ENCODE peak calls at places on chromosomes 4 and X, in nine cellular contexts. V, H, Q, A, E, B, D, T and M are unnamed samples.
A peak's percentile ranks its signal among the peaks of the same experiment; 100 is the strongest.

GRCh38 chrX:153433781-153434285 is 12.0 kb downstream of the TREX2 start:
- DNase-seq in V (no peak), H (no peak), Q (no peak), A (no peak), E (no peak), B (no peak), D (no peak), T (no peak), M (no peak)

GRCh38 chr4:20195071-20195885 is 56.4 kb upstream of the SLIT2 start:
- DNase-seq in V (no peak), H (no peak), Q (no peak), A (peak; percentile 16), E (no peak), B (no peak), D (no peak), T (no peak), M (no peak)

GRCh38 chr4:118270492-118270891 is 82.3 kb downstream of the PRSS12 start:
- DNase-seq in V (no peak), H (peak; percentile 23), Q (no peak), A (no peak), E (no peak), B (no peak), D (no peak), T (peak; percentile 37), M (no peak)

GRCh38 chr4:183118585-183118984 is 19.5 kb downstream of the WWC2 start:
- DNase-seq in V (no peak), H (no peak), Q (no peak), A (peak; percentile 91), E (no peak), B (no peak), D (no peak), T (no peak), M (no peak)

GRCh38 chr4:174005422-174005821 is 278.0 kb downstream of the FBXO8 start:
- DNase-seq in V (no peak), H (no peak), Q (no peak), A (no peak), E (no peak), B (no peak), D (no peak), T (no peak), M (no peak)

GRCh38 chrX:12332786-12333347 is 194.6 kb downstream of the FRMPD4 start:
- DNase-seq in V (no peak), H (no peak), Q (no peak), A (no peak), E (no peak), B (no peak), D (no peak), T (no peak), M (no peak)

GRCh38 chr4:169059294-169060201 is 49.5 kb upstream of the CBR4 start:
- DNase-seq in V (no peak), H (no peak), Q (no peak), A (no peak), E (no peak), B (no peak), D (peak; percentile 19), T (peak; percentile 30), M (no peak)

GRCh38 chr4:185481390-185481789 is 9.9 kb upstream of the CCDC110 start:
- DNase-seq in V (no peak), H (no peak), Q (no peak), A (no peak), E (no peak), B (no peak), D (no peak), T (no peak), M (no peak)

GRCh38 chr4:2806392-2807355 is 13.8 kb downstream of the SH3BP2 start:
- DNase-seq in V (no peak), H (no peak), Q (no peak), A (no peak), E (peak; percentile 87), B (peak; percentile 83), D (peak; percentile 53), T (peak; percentile 82), M (peak; percentile 66)

GRCh38 chr4:71275570-71275969 is 63.2 kb upstream of the SLC4A4 start:
- DNase-seq in V (no peak), H (no peak), Q (no peak), A (no peak), E (no peak), B (no peak), D (no peak), T (no peak), M (no peak)

GRCh38 chrX:47605024-47605423 is 14.6 kb downstream of the SYN1 start:
- DNase-seq in V (no peak), H (no peak), Q (no peak), A (no peak), E (no peak), B (no peak), D (no peak), T (no peak), M (no peak)

GRCh38 chr4:35556387-35556786 is 687.9 kb downstream of the ARAP2 start:
- DNase-seq in V (no peak), H (no peak), Q (no peak), A (no peak), E (no peak), B (no peak), D (no peak), T (no peak), M (no peak)

GRCh38 chrX:150366951-150367545 is 3.9 kb downstream of the MAMLD1 start:
- DNase-seq in V (no peak), H (peak; percentile 22), Q (no peak), A (peak; percentile 40), E (no peak), B (no peak), D (no peak), T (no peak), M (no peak)

GRCh38 chr4:78880874-78881492 is 58.3 kb downstream of the PAQR3 start:
- DNase-seq in V (no peak), H (no peak), Q (no peak), A (no peak), E (no peak), B (no peak), D (no peak), T (no peak), M (no peak)

GRCh38 chr4:145435646-145436045 is 46.0 kb upstream of the SMAD1 start:
- DNase-seq in V (no peak), H (no peak), Q (no peak), A (no peak), E (no peak), B (no peak), D (no peak), T (no peak), M (no peak)

GRCh38 chr4:15756361-15756861 is 21.7 kb upstream of the CD38 start:
- DNase-seq in V (peak; percentile 73), H (no peak), Q (no peak), A (peak; percentile 81), E (no peak), B (no peak), D (no peak), T (no peak), M (no peak)

GRCh38 chr4:140260227-140260626 is 106.2 kb upstream of the MAML3 start:
- DNase-seq in V (no peak), H (peak; percentile 20), Q (no peak), A (peak; percentile 86), E (no peak), B (no peak), D (no peak), T (no peak), M (no peak)

GRCh38 chr4:139630991-139631390 is 34.6 kb upstream of the MGST2 start:
- DNase-seq in V (no peak), H (no peak), Q (no peak), A (no peak), E (no peak), B (no peak), D (no peak), T (no peak), M (no peak)

DNA sequence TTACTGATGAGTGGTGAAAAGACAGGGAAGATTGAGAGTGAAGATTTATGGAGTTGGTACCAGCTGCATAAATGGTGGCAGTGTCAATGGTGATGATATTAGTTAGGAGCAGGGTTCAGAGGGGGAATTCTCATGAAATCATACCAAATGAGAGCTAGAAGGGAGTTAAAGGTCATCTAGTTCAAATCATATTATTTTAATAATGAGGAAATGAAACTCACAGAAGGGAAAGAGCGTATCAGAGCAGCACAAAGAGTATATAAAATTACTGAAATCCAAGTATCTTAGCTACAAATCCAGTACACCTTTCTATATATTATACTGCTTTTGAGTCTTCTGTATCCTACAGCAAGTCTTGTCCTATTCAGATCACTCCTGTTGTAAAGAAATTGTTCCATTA is 5.0 kb downstream of the P2RY10 start:
- DNase-seq in V (no peak), H (no peak), Q (no peak), A (no peak), E (no peak), B (no peak), D (no peak), T (no peak), M (no peak)
- H3K4me3 ChIP-seq in V (no peak overlapping the region), H (no peak overlapping the region), Q (no peak overlapping the region), A (no peak overlapping the region), E (no peak overlapping the region), B (no peak overlapping the region), D (no peak overlapping the region), T (no peak overlapping the region), M (no peak overlapping the region)

GRCh38 chr4:101933855-101934254 is 143.3 kb downstream of the BANK1 start:
- DNase-seq in V (no peak), H (no peak), Q (no peak), A (no peak), E (no peak), B (no peak), D (no peak), T (no peak), M (no peak)
- H3K27ac ChIP-seq in V (no peak overlapping the region), H (no peak overlapping the region), Q (no peak overlapping the region), A (no peak overlapping the region), E (no peak overlapping the region), B (no peak overlapping the region), D (no peak overlapping the region), T (no peak overlapping the region), M (no peak overlapping the region)

DNA sequence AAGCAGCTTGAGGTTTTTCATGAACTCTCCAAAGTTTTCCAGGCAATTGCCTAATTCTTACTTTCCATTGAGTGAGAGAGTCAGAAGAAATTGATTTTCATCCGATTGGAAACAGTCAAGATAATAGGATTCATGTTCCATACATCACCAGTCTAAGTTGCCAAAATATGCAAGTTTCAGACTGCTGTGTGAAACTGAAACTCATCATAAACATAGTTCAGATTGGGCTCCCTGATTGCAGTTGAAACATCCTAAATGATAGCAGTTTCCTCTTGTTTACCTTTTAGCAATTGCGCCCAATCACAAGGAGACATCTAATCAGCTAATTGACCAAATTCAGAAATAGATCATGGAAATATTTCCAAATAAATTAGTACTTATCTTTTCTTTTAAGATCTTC is 56.8 kb downstream of the SPANXN4 start:
- DNase-seq in V (no peak), H (no peak), Q (no peak), A (no peak), E (no peak), B (no peak), D (no peak), T (no peak), M (no peak)
- TF ChIP-seq CTCF in V (no peak), H (no peak), Q (no peak), A (no peak), E (no peak), B (no peak), D (no peak), T (no peak), M (no peak)

GRCh38 chr4:39410415-39410814 is 3.7 kb downstream of the KLB start:
- DNase-seq in V (no peak), H (no peak), Q (no peak), A (no peak), E (no peak), B (no peak), D (no peak), T (no peak), M (no peak)
- H3K4me3 ChIP-seq in V (no peak overlapping the region), H (no peak overlapping the region), Q (no peak overlapping the region), A (no peak overlapping the region), E (no peak overlapping the region), B (no peak overlapping the region), D (no peak overlapping the region), T (no peak overlapping the region), M (peak overlapping the region; percentile 38)